ENCODE peak calls at places on chromosomes 7 and 10, in four cellular contexts. T, W, A and F are unnamed samples.

GRCh38 chr7:142459557-142459963 is 201.7 kb upstream of the PRSS58 start:
- DNase-seq in W (peak; percentile 31), T (peak; percentile 54), A (no peak), F (no peak)

GRCh38 chr7:18004372-18004771 is 23.3 kb downstream of the PRPS1L1 start:
- DNase-seq in A (no peak), T (no peak), W (no peak), F (no peak)

GRCh38 chr7:17368856-17369520 is 70.5 kb downstream of the AHR start:
- DNase-seq in T (no peak), W (no peak), A (no peak), F (no peak)

GRCh38 chr7:104156842-104157277 is 51.0 kb downstream of the ORC5 start:
- DNase-seq in T (peak; percentile 44), W (no peak), A (no peak), F (no peak)

GRCh38 chr7:74178632-74179031 is 4.5 kb downstream of the EIF4H start:
- DNase-seq in A (no peak), W (no peak), T (no peak), F (no peak)

GRCh38 chr10:24419067-24419466 is 210.1 kb downstream of the KIAA1217 start:
- DNase-seq in W (no peak), T (no peak), A (no peak), F (no peak)

GRCh38 chr10:129450391-129450790 is 16.6 kb upstream of the MGMT start:
- DNase-seq in A (no peak), T (no peak), W (no peak), F (no peak)

GRCh38 chr7:26624431-26624830 is 240.0 kb downstream of the SKAP2 start:
- DNase-seq in A (no peak), T (no peak), W (no peak), F (no peak)

GRCh38 chr10:279655-280054 is 144.4 kb downstream of the ZMYND11 start:
- DNase-seq in A (no peak), T (no peak), W (no peak), F (no peak)

GRCh38 chr7:155007947-155008346 is 5.0 kb upstream of the PAXIP1 start:
- DNase-seq in A (no peak), W (no peak), T (peak; percentile 9), F (no peak)

GRCh38 chr10:79608505-79609375 is 2.0 kb upstream of the SFTPA1 start:
- DNase-seq in W (no peak), T (peak; percentile 13), A (peak; percentile 46), F (peak; percentile 53)

GRCh38 chr10:62244785-62245595 is 23.7 kb downstream of the RTKN2 start:
- DNase-seq in W (no peak), A (no peak), T (peak; percentile 86), F (peak; percentile 40)

DNA sequence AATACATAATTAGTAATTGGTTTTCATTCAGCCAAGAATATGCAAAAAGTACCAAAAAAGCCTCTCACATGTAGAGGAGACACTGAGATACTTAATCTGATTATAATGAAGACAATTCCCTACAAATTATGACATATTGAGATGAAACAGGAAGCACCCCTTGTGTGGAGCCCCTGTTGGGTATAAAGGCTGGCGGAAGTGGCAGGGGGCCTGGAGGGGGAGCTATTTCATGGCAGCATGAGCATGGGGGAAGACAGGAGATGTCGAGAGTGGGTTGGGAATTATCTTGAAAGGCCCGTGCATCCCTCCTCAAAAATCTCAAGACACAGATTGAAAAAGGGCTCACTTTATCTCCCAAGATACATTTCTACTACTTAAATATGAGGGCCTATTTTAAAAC is 96.9 kb downstream of the PIP4K2A start:
- DNase-seq in T (no peak), W (no peak), A (no peak), F (no peak)
- H3K4me1 ChIP-seq in T (peaks cover 47% of the 10 kb centered on the region), W (peaks cover 8% of the 10 kb centered on the region), A (peaks cover 55% of the 10 kb centered on the region), F (peaks cover 54% of the 10 kb centered on the region)

GRCh38 chr7:50970092-50970491 is 187.4 kb upstream of the GRB10 start:
- DNase-seq in A (no peak), T (no peak), W (no peak), F (peak; percentile 73)

GRCh38 chr7:50976064-50976463 is 193.4 kb upstream of the GRB10 start:
- DNase-seq in W (no peak), T (no peak), A (no peak), F (no peak)

GRCh38 chr7:50978633-50979215 is 196.0 kb upstream of the GRB10 start:
- DNase-seq in A (no peak), W (no peak), T (no peak), F (no peak)

GRCh38 chr7:50973814-50974213 is 191.1 kb upstream of the GRB10 start:
- DNase-seq in T (no peak), A (no peak), W (no peak), F (peak; percentile 34)

GRCh38 chr7:50974240-50974639 is 191.5 kb upstream of the GRB10 start:
- DNase-seq in A (no peak), T (no peak), W (no peak), F (no peak)
- TF ChIP-seq POLR2AphosphoS5 in A (no peak), T (no peak), W (no peak), F (no peak)

GRCh38 chr7:47505317-47506007 is 76.4 kb downstream of the TNS3 start:
- DNase-seq in W (no peak), A (no peak), T (no peak), F (no peak)
- H3K4me1 ChIP-seq in W (no peaks in the 10 kb centered on the region), A (peaks cover 74% of the 10 kb centered on the region), T (no peaks in the 10 kb centered on the region), F (peaks cover 16% of the 10 kb centered on the region)

GRCh38 chr10:104254493-104255243 is at the start of gene GSTO1:
- DNase-seq in A (peak; percentile 92), T (peak; percentile 64), W (peak; percentile 76), F (peak; percentile 93)
- TF ChIP-seq POLR2AphosphoS5 in A (peak; percentile 89), T (peak; percentile 85), W (peak; percentile 87), F (peak; percentile 93)

GRCh38 chr10:5669609-5670008 is 3.2 kb upstream of the ASB13 start:
- DNase-seq in A (no peak), T (no peak), W (no peak), F (no peak)

GRCh38 chr10:5665380-5666323 is 743 bp downstream of the ASB13 start:
- DNase-seq in W (no peak), A (no peak), T (peak; percentile 16), F (peak; percentile 46)

GRCh38 chr10:5663692-5664427 is 2.5 kb downstream of the ASB13 start:
- DNase-seq in W (no peak), A (no peak), T (no peak), F (no peak)

GRCh38 chr10:5668429-5668828 is 2.0 kb upstream of the ASB13 start:
- DNase-seq in W (no peak), T (no peak), A (no peak), F (no peak)

DNA sequence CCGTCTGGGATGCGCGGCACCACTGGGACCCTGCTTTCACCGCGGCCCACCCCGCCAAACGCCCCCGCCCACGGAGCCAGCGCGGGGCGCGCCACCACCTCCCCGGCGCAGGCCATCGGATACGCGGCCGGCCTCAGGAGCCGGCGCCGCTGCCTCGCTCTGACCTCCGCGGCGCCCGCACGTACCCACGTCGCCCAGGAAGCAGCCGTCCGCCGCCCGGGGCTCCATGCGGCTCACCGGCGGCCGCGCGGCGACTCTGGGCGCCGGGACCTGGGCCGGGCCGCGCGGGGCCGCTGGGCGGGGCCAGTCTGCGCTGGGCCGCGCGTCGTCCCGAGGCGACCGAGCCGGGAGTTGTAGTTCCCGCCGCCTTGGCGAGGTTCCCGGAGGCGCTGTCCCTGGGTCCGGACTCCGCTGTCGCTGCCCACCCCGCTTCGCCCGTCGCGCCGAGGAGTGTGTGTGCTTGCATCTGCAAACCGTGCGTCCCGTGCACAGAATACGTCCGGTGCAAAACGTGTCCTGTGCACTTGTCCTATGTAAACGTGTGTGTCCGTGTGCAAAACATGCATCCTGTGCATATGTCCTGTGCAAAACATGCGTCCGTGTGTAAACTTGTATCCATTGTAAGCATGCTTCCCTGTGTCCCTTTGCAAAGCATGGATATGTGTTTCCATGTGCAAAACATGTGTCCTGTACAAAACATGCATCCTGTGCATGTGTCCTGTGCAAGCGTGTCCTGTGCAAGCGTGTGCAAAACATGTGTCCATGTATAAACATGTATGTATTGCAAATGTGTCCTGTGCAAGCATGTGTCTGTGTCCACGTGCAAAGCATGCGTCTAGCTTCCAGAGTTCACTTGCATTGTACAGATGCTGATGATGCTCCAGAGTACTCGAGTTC is at the start of gene ASB13:
- DNase-seq in W (no peak), T (peak; percentile 40), A (peak; percentile 82), F (peak; percentile 69)
- H3K4me1 ChIP-seq in W (no peaks in the 10 kb centered on the region), T (peaks cover 6% of the 10 kb centered on the region), A (peaks cover 13% of the 10 kb centered on the region), F (peaks cover 15% of the 10 kb centered on the region)

GRCh38 chr7:149831730-149832219 is 6.4 kb upstream of the ZNF862 start:
- DNase-seq in A (peak; percentile 55), T (no peak), W (no peak), F (no peak)
- TF ChIP-seq POLR2AphosphoS5 in A (no peak), T (no peak), W (no peak), F (no peak)